ENCODE peak calls at places on chromosomes 3 and 15, in four cellular contexts. I, F, G and O are unnamed samples.

GRCh38 chr3:23316924-23317323 is 113.8 kb downstream of the UBE2E2 start:
- DNase-seq in I (no peak), F (no peak), G (no peak), O (no peak)

GRCh38 chr3:157786216-157786615 is 283.0 kb upstream of the VEPH1 start:
- DNase-seq in I (peak; percentile 82), F (no peak), G (no peak), O (peak; percentile 19)

GRCh38 chr3:52839892-52840545 is 5.2 kb upstream of the MUSTN1 start:
- DNase-seq in I (no peak), F (no peak), G (no peak), O (no peak)

GRCh38 chr3:66362541-66362941 is 138.3 kb downstream of the LRIG1 start:
- DNase-seq in I (peak; percentile 69), F (no peak), G (no peak), O (no peak)

GRCh38 chr3:24520941-24521305 is 26.3 kb upstream of the THRB start:
- DNase-seq in I (no peak), F (no peak), G (no peak), O (no peak)

GRCh38 chr3:61627768-61628185 is 66.4 kb downstream of the PTPRG start:
- DNase-seq in I (peak; percentile 79), F (no peak), G (peak; percentile 41), O (peak; percentile 75)

GRCh38 chr15:40340038-40340739 is 550 bp downstream of the CCDC9B start:
- DNase-seq in I (peak; percentile 71), F (no peak), G (peak; percentile 78), O (no peak)

GRCh38 chr3:115638991-115639390 is 15.7 kb downstream of the GAP43 start:
- DNase-seq in I (no peak), F (no peak), G (no peak), O (no peak)

GRCh38 chr3:2391876-2392275 is 293.2 kb downstream of the CNTN4 start:
- DNase-seq in I (no peak), F (no peak), G (no peak), O (no peak)

GRCh38 chr3:140363801-140364200 is 314.1 kb upstream of the TRIM42 start:
- DNase-seq in I (no peak), F (no peak), G (peak; percentile 24), O (peak; percentile 29)

GRCh38 chr15:77710171-77710570 is 77.5 kb upstream of the LINGO1 start:
- DNase-seq in I (no peak), F (no peak), G (no peak), O (no peak)

GRCh38 chr3:69458798-69459197 is 72.9 kb upstream of the FRMD4B start:
- DNase-seq in I (no peak), F (no peak), G (no peak), O (no peak)

GRCh38 chr3:39103324-39103693 is 4.1 kb downstream of the GORASP1 start:
- DNase-seq in I (no peak), F (peak; percentile 19), G (no peak), O (no peak)

GRCh38 chr15:51224428-51224827 is 114.0 kb downstream of the CYP19A1 start:
- DNase-seq in I (peak; percentile 26), F (no peak), G (no peak), O (no peak)

GRCh38 chr3:101941253-101942039 is 92.1 kb downstream of the NFKBIZ start:
- DNase-seq in I (peak; percentile 64), F (no peak), G (no peak), O (no peak)

GRCh38 chr3:10554746-10555145 is 49.4 kb upstream of the ATP2B2 start:
- DNase-seq in I (no peak), F (no peak), G (no peak), O (no peak)

GRCh38 chr3:184284696-184285095 is 8.9 kb downstream of the ECE2 start:
- DNase-seq in I (peak; percentile 65), F (no peak), G (peak; percentile 83), O (peak; percentile 54)

GRCh38 chr15:57780461-57780860 is 73.9 kb downstream of the POLR2M start:
- DNase-seq in I (no peak), F (no peak), G (no peak), O (no peak)

GRCh38 chr3:36373084-36373483 is 7.2 kb upstream of the STAC start:
- DNase-seq in I (peak; percentile 91), F (no peak), G (no peak), O (peak; percentile 69)

GRCh38 chr15:71758716-71759115 is 51.6 kb upstream of the NR2E3 start:
- DNase-seq in I (no peak), F (no peak), G (no peak), O (no peak)

GRCh38 chr15:53693729-53694533 is 65.5 kb downstream of the WDR72 start:
- DNase-seq in I (peak; percentile 3), F (peak; percentile 61), G (peak; percentile 90), O (peak; percentile 30)

GRCh38 chr3:69770219-69770618 is 31.0 kb downstream of the MITF start:
- DNase-seq in I (peak; percentile 42), F (no peak), G (no peak), O (peak; percentile 96)

GRCh38 chr3:158792709-158793108 is 9.1 kb upstream of the MFSD1 start:
- DNase-seq in I (peak; percentile 80), F (no peak), G (no peak), O (no peak)

GRCh38 chr3:133862161-133862560 is 33.5 kb downstream of the RAB6B start:
- DNase-seq in I (no peak), F (no peak), G (no peak), O (no peak)

GRCh38 chr3:105867690-105868449 is 942 bp downstream of the CBLB start:
- DNase-seq in I (peak; percentile 42), F (no peak), G (no peak), O (peak; percentile 28)

GRCh38 chr15:39946862-39947261 is 12.9 kb downstream of the EIF2AK4 start:
- DNase-seq in I (peak; percentile 40), F (no peak), G (no peak), O (no peak)

GRCh38 chr15:58065445-58066041 is at the start of gene ALDH1A2:
- DNase-seq in I (no peak), F (no peak), G (peak; percentile 27), O (peak; percentile 46)